ENCODE peak calls at places on chromosomes 11 and 22, in four cellular contexts. One of them, this sample, is unnamed.

GRCh38 chr11:8799273-8799672 is 111.7 kb upstream of the AKIP1 start:
- DNase-seq in CD4-positive, alpha-beta memory T cell: no peak
- DNase-seq in astrocyte of the cerebellum: no peak
- DNase-seq in neuronal stem cell: no peak
- DNase-seq in this sample: no peak

GRCh38 chr11:116606060-116606459 is 166.7 kb downstream of the BUD13 start:
- DNase-seq in neuronal stem cell: no peak
- DNase-seq in astrocyte of the cerebellum: no peak
- DNase-seq in CD4-positive, alpha-beta memory T cell: no peak
- DNase-seq in this sample: no peak

GRCh38 chr11:134041349-134041748 is 27.5 kb upstream of the JAM3 start:
- DNase-seq in neuronal stem cell: no peak
- DNase-seq in CD4-positive, alpha-beta memory T cell: no peak
- DNase-seq in astrocyte of the cerebellum: no peak
- DNase-seq in this sample: no peak

GRCh38 chr11:40273192-40273732 is 1186.2 kb downstream of the LRRC4C start:
- DNase-seq in neuronal stem cell: no peak
- DNase-seq in CD4-positive, alpha-beta memory T cell: no peak
- DNase-seq in astrocyte of the cerebellum: no peak
- DNase-seq in this sample: no peak

GRCh38 chr11:62133328-62134065 is 9.7 kb downstream of the INCENP start:
- DNase-seq in neuronal stem cell: no peak
- DNase-seq in astrocyte of the cerebellum: no peak
- DNase-seq in CD4-positive, alpha-beta memory T cell: no peak
- DNase-seq in this sample: no peak

GRCh38 chr11:15967166-15967565 is 389.2 kb downstream of the SOX6 start:
- DNase-seq in astrocyte of the cerebellum: no peak
- DNase-seq in CD4-positive, alpha-beta memory T cell: no peak
- DNase-seq in neuronal stem cell: no peak
- DNase-seq in this sample: no peak

GRCh38 chr22:48955351-48956311 is 872.0 kb downstream of the BRD1 start:
- DNase-seq in astrocyte of the cerebellum: no peak
- DNase-seq in neuronal stem cell: no peak
- DNase-seq in CD4-positive, alpha-beta memory T cell: no peak
- DNase-seq in this sample: no peak

GRCh38 chr11:15651033-15651432 is 536.3 kb downstream of the INSC start:
- DNase-seq in astrocyte of the cerebellum: no peak
- DNase-seq in neuronal stem cell: no peak
- DNase-seq in CD4-positive, alpha-beta memory T cell: no peak
- DNase-seq in this sample: no peak

GRCh38 chr11:96072592-96072991 is 148.7 kb upstream of the MTMR2 start:
- DNase-seq in astrocyte of the cerebellum: no peak
- DNase-seq in neuronal stem cell: no peak
- DNase-seq in CD4-positive, alpha-beta memory T cell: no peak
- DNase-seq in this sample: no peak

DNA sequence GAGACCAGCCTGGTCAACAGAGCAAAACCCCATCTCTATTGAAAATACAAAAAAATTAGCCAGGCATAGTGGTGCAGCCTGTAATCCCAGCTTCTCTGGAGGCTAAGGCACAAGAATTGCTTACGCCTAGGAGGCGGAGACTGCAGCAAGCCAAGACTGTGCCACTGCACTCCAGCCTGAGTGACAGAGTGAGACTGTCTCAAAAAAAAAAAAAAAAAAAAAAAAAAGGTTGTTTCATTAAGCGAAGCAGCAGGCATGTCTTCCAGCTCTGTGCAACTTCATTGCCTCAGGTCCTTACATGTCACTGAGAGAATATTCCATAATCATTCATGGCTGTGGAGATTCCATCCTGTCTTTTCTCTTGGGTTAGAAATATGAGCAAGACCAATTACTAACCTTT is 16.9 kb downstream of the GAB2 start:
- DNase-seq in CD4-positive, alpha-beta memory T cell: no peak
- DNase-seq in neuronal stem cell: no peak
- DNase-seq in astrocyte of the cerebellum: no peak
- DNase-seq in this sample: no peak
- H3K4me3 ChIP-seq in CD4-positive, alpha-beta memory T cell: no peak overlapping the region
- H3K4me3 ChIP-seq in neuronal stem cell: no peak overlapping the region
- H3K4me3 ChIP-seq in astrocyte of the cerebellum: no peak overlapping the region
- H3K4me3 ChIP-seq in this sample: no peak overlapping the region

GRCh38 chr11:64713031-64713780 is 9.8 kb downstream of the NRXN2 start:
- DNase-seq in astrocyte of the cerebellum: no peak
- DNase-seq in CD4-positive, alpha-beta memory T cell: peak; percentile 28
- DNase-seq in neuronal stem cell: no peak
- DNase-seq in this sample: no peak
- H3K4me3 ChIP-seq in astrocyte of the cerebellum: no peak overlapping the region
- H3K4me3 ChIP-seq in CD4-positive, alpha-beta memory T cell: no peak overlapping the region
- H3K4me3 ChIP-seq in neuronal stem cell: peak overlapping the region; percentile 72
- H3K4me3 ChIP-seq in this sample: no peak overlapping the region

DNA sequence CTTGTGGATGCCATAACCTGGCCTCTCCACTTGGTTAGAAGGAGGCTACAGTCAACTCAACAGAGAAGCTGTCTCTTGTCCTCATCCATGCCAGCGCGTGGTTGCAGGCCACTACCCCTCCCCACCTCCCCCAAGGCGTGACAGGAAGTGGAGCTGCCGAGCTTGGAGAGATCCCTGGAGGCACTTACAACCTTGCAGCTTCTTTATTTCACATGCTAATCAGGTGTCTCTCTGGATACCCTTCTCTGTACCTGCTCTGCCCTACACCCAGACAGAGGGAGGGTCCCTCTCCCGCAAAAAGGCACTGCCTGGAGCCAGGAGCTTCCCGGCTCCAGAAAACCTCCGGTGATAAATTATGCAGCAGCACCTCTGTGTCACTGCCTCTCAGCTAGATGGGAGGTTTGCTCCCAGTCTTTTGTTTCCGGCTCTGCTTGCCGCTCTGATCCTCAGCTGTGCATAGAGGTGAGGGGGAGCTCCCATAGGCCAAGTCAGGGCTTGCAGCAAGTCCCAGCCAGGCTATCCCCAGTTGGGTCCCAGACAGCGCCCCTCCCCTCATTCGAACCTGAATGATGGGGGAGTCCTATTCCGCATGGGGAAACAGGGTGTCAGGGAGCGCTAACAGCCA is 5.7 kb downstream of the LRP4 start:
- DNase-seq in CD4-positive, alpha-beta memory T cell: no peak
- DNase-seq in neuronal stem cell: peak; percentile 62
- DNase-seq in astrocyte of the cerebellum: no peak
- DNase-seq in this sample: no peak
- H3K4me3 ChIP-seq in CD4-positive, alpha-beta memory T cell: no peak overlapping the region
- H3K4me3 ChIP-seq in neuronal stem cell: peak overlapping the region; percentile 7
- H3K4me3 ChIP-seq in astrocyte of the cerebellum: peak overlapping the region; percentile 1
- H3K4me3 ChIP-seq in this sample: peak overlapping the region; percentile 37

DNA sequence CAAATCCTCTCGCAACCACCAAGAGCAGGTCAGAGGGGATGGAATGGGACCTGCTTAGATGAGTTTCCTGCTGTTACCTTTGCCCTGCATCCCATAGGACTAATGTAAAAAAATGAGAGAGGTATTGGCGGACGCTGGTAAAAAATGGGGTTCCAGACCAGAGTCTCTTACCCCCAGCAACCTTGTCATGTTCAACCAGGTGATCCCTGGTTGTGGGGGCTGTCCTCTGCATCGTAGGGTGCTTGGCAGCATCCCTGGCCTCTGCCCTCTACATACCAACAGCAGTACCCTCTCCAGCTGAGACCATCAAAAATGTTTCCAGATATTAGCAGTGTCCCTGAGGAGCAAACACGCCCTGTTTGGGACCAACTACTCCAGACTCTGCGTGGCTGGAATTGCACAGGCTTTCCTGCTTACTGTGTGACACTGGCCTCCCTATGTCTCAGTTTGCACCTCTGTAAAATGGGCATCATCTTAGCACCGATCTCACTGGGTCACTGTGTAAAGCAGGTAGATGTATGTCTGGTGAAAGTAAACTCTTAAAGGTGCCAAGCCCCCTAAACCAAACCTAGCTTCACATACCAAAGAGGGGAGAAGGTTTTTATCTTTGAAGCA is 1.5 kb downstream of the APOL6 start:
- DNase-seq in astrocyte of the cerebellum: no peak
- DNase-seq in CD4-positive, alpha-beta memory T cell: no peak
- DNase-seq in neuronal stem cell: no peak
- DNase-seq in this sample: no peak
- H3K4me3 ChIP-seq in astrocyte of the cerebellum: no peak overlapping the region
- H3K4me3 ChIP-seq in CD4-positive, alpha-beta memory T cell: peak overlapping the region; percentile 90
- H3K4me3 ChIP-seq in neuronal stem cell: no peak overlapping the region
- H3K4me3 ChIP-seq in this sample: no peak overlapping the region

GRCh38 chr11:70640408-70640807 is 242.1 kb downstream of the CTTN start:
- DNase-seq in neuronal stem cell: no peak
- DNase-seq in astrocyte of the cerebellum: no peak
- DNase-seq in CD4-positive, alpha-beta memory T cell: no peak
- DNase-seq in this sample: no peak

GRCh38 chr11:70636659-70637058 is 238.3 kb downstream of the CTTN start:
- DNase-seq in astrocyte of the cerebellum: no peak
- DNase-seq in CD4-positive, alpha-beta memory T cell: no peak
- DNase-seq in neuronal stem cell: no peak
- DNase-seq in this sample: no peak

GRCh38 chr11:70637949-70638598 is 239.7 kb downstream of the CTTN start:
- DNase-seq in neuronal stem cell: no peak
- DNase-seq in astrocyte of the cerebellum: no peak
- DNase-seq in CD4-positive, alpha-beta memory T cell: no peak
- DNase-seq in this sample: no peak

GRCh38 chr11:70633610-70634009 is 235.3 kb downstream of the CTTN start:
- DNase-seq in neuronal stem cell: no peak
- DNase-seq in astrocyte of the cerebellum: no peak
- DNase-seq in CD4-positive, alpha-beta memory T cell: no peak
- DNase-seq in this sample: no peak

DNA sequence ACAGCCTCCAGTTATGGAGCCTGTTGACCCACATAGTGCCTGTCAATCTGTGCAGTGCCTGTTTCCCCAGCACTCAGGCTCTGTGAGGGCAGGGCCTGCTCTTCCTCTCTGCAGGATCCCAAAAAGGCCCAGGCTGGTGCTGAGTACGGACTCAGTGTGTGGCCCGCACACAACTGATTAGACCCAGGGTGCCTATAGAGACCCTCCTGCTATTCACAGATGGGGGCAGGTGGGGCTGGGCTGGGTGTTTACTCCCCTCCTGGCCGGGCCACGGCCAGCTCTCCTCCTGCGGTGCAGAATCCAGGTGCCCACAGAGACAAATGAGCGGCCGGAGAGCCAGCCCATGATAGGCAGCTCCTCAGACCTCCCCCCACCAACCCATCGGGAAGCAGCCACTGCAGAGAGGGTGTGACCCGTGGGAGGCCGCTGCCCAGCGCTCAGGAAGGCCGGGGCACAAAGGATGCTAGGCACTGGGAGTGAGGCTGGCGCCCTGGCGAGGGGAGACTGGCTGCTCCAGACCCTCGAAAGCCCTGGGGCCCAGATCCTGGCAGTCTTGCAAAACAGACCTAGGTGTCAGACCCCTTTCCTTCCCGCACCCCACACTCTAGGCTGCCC is 239.0 kb downstream of the CTTN start:
- DNase-seq in CD4-positive, alpha-beta memory T cell: no peak
- DNase-seq in astrocyte of the cerebellum: no peak
- DNase-seq in neuronal stem cell: no peak
- DNase-seq in this sample: no peak
- H3K4me3 ChIP-seq in CD4-positive, alpha-beta memory T cell: no peak overlapping the region
- H3K4me3 ChIP-seq in astrocyte of the cerebellum: no peak overlapping the region
- H3K4me3 ChIP-seq in neuronal stem cell: no peak overlapping the region
- H3K4me3 ChIP-seq in this sample: no peak overlapping the region

DNA sequence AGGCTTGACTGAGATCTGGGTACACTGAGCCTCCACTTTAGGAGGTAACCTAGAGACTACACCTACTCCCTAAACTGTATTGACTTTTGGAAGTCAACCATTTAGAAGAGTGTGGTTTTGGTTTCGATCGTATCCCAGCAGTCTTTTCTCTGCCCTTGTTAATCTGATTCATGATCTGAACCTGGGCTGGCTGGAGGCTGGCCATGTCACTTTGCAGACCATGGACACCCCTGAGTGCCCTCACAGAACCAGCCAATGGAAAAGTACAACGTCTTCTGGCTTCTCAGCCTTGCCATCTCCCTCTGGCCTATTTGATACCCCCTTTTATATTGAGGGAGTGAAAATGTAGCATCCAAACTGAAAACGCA is 10.8 kb downstream of the EHF start:
- DNase-seq in astrocyte of the cerebellum: no peak
- DNase-seq in CD4-positive, alpha-beta memory T cell: no peak
- DNase-seq in neuronal stem cell: no peak
- DNase-seq in this sample: no peak
- H3K4me3 ChIP-seq in astrocyte of the cerebellum: no peak overlapping the region
- H3K4me3 ChIP-seq in CD4-positive, alpha-beta memory T cell: no peak overlapping the region
- H3K4me3 ChIP-seq in neuronal stem cell: no peak overlapping the region
- H3K4me3 ChIP-seq in this sample: no peak overlapping the region

This sample was measured in retinal pigment epithelial cell.